ENCODE peak calls at places on chromosome 22, in five cellular contexts. One of them, this sample, is unnamed.

GRCh38 chr22:18994780-18995711 is 59.0 kb upstream of the PRODH start:
- DNase-seq in Peyer's patch: no peak
- DNase-seq in tibial nerve: no peak
- DNase-seq in neuronal stem cell: peak
- DNase-seq in cardiac muscle cell: peak
- DNase-seq in this sample: no peak

GRCh38 chr22:41657709-41658108 is 31.0 kb downstream of the SNU13 start:
- DNase-seq in Peyer's patch: no peak
- DNase-seq in tibial nerve: no peak
- DNase-seq in neuronal stem cell: no peak
- DNase-seq in cardiac muscle cell: no peak
- DNase-seq in this sample: no peak

GRCh38 chr22:40567106-40567505 is 69.4 kb downstream of the MRTFA start:
- DNase-seq in Peyer's patch: no peak
- DNase-seq in tibial nerve: no peak
- DNase-seq in neuronal stem cell: no peak
- DNase-seq in cardiac muscle cell: no peak
- DNase-seq in this sample: no peak

GRCh38 chr22:41772645-41773044 is 27.8 kb upstream of the CCDC134 start:
- DNase-seq in Peyer's patch: no peak
- DNase-seq in tibial nerve: no peak
- DNase-seq in neuronal stem cell: no peak
- DNase-seq in cardiac muscle cell: no peak
- DNase-seq in this sample: no peak

GRCh38 chr22:43923191-43923590 is 414 bp upstream of the PNPLA3 start:
- DNase-seq in Peyer's patch: no peak
- DNase-seq in tibial nerve: no peak
- DNase-seq in neuronal stem cell: no peak
- DNase-seq in cardiac muscle cell: no peak
- DNase-seq in this sample: no peak

GRCh38 chr22:19775496-19776325 is 15.1 kb downstream of the TBX1 start:
- DNase-seq in Peyer's patch: no peak
- DNase-seq in tibial nerve: no peak
- DNase-seq in neuronal stem cell: no peak
- DNase-seq in cardiac muscle cell: no peak
- DNase-seq in this sample: no peak

GRCh38 chr22:40285508-40285907 is 60.8 kb upstream of the ADSL start:
- DNase-seq in Peyer's patch: no peak
- DNase-seq in tibial nerve: no peak
- DNase-seq in neuronal stem cell: no peak
- DNase-seq in cardiac muscle cell: no peak
- DNase-seq in this sample: no peak

GRCh38 chr22:49838771-49839717 is 11.4 kb upstream of the BRD1 start:
- DNase-seq in Peyer's patch: peak
- DNase-seq in tibial nerve: no peak
- DNase-seq in neuronal stem cell: no peak
- DNase-seq in cardiac muscle cell: no peak
- DNase-seq in this sample: no peak

GRCh38 chr22:36454916-36455570 is 26.4 kb downstream of the TXN2 start:
- DNase-seq in Peyer's patch: peak
- DNase-seq in tibial nerve: peak
- DNase-seq in neuronal stem cell: peak
- DNase-seq in cardiac muscle cell: peak
- DNase-seq in this sample: peak

GRCh38 chr22:19641254-19641982 is 72.9 kb upstream of the SEPTIN5 start:
- DNase-seq in Peyer's patch: peak
- DNase-seq in tibial nerve: no peak
- DNase-seq in neuronal stem cell: peak
- DNase-seq in cardiac muscle cell: peak
- DNase-seq in this sample: no peak

GRCh38 chr22:22463855-22464540 is 44.5 kb downstream of the ZNF280B start:
- DNase-seq in Peyer's patch: peak
- DNase-seq in tibial nerve: peak
- DNase-seq in neuronal stem cell: peak
- DNase-seq in cardiac muscle cell: peak
- DNase-seq in this sample: no peak

GRCh38 chr22:46813816-46814597 is 51.6 kb downstream of the TBC1D22A start:
- DNase-seq in Peyer's patch: no peak
- DNase-seq in tibial nerve: no peak
- DNase-seq in neuronal stem cell: no peak
- DNase-seq in cardiac muscle cell: no peak
- DNase-seq in this sample: no peak

GRCh38 chr22:19579880-19580279 is 55.7 kb upstream of the CLDN5 start:
- DNase-seq in Peyer's patch: peak
- DNase-seq in tibial nerve: no peak
- DNase-seq in neuronal stem cell: no peak
- DNase-seq in cardiac muscle cell: no peak
- DNase-seq in this sample: no peak

GRCh38 chr22:17980638-17981051 is 43.7 kb downstream of the MICAL3 start:
- DNase-seq in Peyer's patch: peak
- DNase-seq in tibial nerve: no peak
- DNase-seq in neuronal stem cell: no peak
- DNase-seq in cardiac muscle cell: peak
- DNase-seq in this sample: no peak

GRCh38 chr22:50201191-50202129 is 649 bp downstream of the SELENOO start:
- DNase-seq in Peyer's patch: no peak
- DNase-seq in tibial nerve: no peak
- DNase-seq in neuronal stem cell: no peak
- DNase-seq in cardiac muscle cell: peak
- DNase-seq in this sample: no peak

GRCh38 chr22:17998913-17999312 is 25.4 kb downstream of the MICAL3 start:
- DNase-seq in Peyer's patch: no peak
- DNase-seq in tibial nerve: no peak
- DNase-seq in neuronal stem cell: no peak
- DNase-seq in cardiac muscle cell: no peak
- DNase-seq in this sample: no peak

GRCh38 chr22:45091254-45091854 is 72.4 kb upstream of the NUP50 start:
- DNase-seq in Peyer's patch: no peak
- DNase-seq in tibial nerve: no peak
- DNase-seq in neuronal stem cell: no peak
- DNase-seq in cardiac muscle cell: no peak
- DNase-seq in this sample: no peak

GRCh38 chr22:45094081-45094720 is 69.5 kb upstream of the NUP50 start:
- DNase-seq in Peyer's patch: no peak
- DNase-seq in tibial nerve: no peak
- DNase-seq in neuronal stem cell: no peak
- DNase-seq in cardiac muscle cell: no peak
- DNase-seq in this sample: no peak

GRCh38 chr22:45087802-45088201 is 75.9 kb upstream of the NUP50 start:
- DNase-seq in Peyer's patch: no peak
- DNase-seq in tibial nerve: no peak
- DNase-seq in neuronal stem cell: no peak
- DNase-seq in cardiac muscle cell: no peak
- DNase-seq in this sample: no peak

GRCh38 chr22:45092644-45093043 is 71.1 kb upstream of the NUP50 start:
- DNase-seq in Peyer's patch: no peak
- DNase-seq in tibial nerve: no peak
- DNase-seq in neuronal stem cell: no peak
- DNase-seq in cardiac muscle cell: no peak
- DNase-seq in this sample: no peak

GRCh38 chr22:45090364-45090960 is 73.3 kb upstream of the NUP50 start:
- DNase-seq in Peyer's patch: no peak
- DNase-seq in tibial nerve: no peak
- DNase-seq in neuronal stem cell: peak
- DNase-seq in cardiac muscle cell: peak
- DNase-seq in this sample: no peak
- H3K27ac ChIP-seq in Peyer's patch: no peak
- H3K27ac ChIP-seq in tibial nerve: no peak
- H3K27ac ChIP-seq in neuronal stem cell: no peak
- H3K27ac ChIP-seq in cardiac muscle cell: no peak
- H3K27ac ChIP-seq in this sample: no peak

GRCh38 chr22:25134028-25134427 is 65.6 kb upstream of the CRYBB3 start:
- DNase-seq in Peyer's patch: peak
- DNase-seq in tibial nerve: no peak
- DNase-seq in neuronal stem cell: no peak
- DNase-seq in cardiac muscle cell: no peak
- DNase-seq in this sample: no peak

GRCh38 chr22:25134451-25134850 is 65.2 kb upstream of the CRYBB3 start:
- DNase-seq in Peyer's patch: no peak
- DNase-seq in tibial nerve: no peak
- DNase-seq in neuronal stem cell: no peak
- DNase-seq in cardiac muscle cell: no peak
- DNase-seq in this sample: no peak

GRCh38 chr22:25139062-25139461 is 60.6 kb upstream of the CRYBB3 start:
- DNase-seq in Peyer's patch: no peak
- DNase-seq in tibial nerve: no peak
- DNase-seq in neuronal stem cell: no peak
- DNase-seq in cardiac muscle cell: no peak
- DNase-seq in this sample: no peak

GRCh38 chr22:25136953-25137576 is 62.6 kb upstream of the CRYBB3 start:
- DNase-seq in Peyer's patch: no peak
- DNase-seq in tibial nerve: no peak
- DNase-seq in neuronal stem cell: no peak
- DNase-seq in cardiac muscle cell: no peak
- DNase-seq in this sample: no peak

DNA sequence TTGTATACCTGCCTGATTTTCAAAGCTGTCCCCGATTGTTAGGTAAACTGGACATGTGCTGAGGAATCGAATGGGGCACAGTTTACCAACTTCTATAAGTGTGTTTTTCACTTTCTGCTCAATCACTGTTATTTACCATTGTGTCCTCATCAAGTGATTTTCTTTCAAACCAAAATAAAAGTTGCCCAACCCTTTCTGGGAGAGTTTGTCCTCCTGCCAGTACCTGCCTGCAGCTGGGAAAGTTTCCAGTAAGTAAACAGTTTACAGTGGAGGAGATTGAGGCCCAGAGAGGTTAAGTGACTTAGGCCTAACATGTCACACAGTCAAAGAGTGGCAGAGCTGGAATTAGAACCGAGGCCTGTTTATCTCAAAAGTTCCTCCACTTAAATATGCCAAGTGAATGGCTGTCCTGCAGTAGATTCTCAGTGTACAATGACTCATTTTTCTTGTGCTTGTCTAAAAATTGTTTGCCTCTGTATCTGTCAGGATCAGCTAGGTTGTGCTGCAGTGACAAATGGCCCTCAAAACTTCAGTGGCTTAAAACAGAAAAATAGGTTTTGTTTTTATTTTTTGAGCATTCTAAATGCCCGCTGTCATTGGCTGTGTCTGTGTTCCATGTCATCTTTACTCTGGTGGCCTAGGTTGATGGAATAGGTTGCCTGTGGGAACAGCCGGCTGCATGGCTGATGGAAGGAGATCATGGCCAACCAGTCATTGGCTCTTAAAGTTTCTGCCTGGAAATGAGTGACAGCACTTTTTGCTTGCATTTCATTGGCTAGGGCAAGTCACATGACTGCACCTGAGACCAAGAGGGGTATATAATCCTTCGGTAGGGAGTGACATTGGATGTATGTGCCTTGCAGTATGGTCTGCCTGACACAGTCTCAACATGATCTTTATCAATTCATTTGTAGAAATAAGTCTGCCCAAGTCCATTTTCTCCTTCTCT is 61.8 kb upstream of the CRYBB3 start:
- DNase-seq in Peyer's patch: no peak
- DNase-seq in tibial nerve: no peak
- DNase-seq in neuronal stem cell: no peak
- DNase-seq in cardiac muscle cell: no peak
- DNase-seq in this sample: no peak
- H3K27ac ChIP-seq in Peyer's patch: no peak
- H3K27ac ChIP-seq in tibial nerve: no peak
- H3K27ac ChIP-seq in neuronal stem cell: no peak
- H3K27ac ChIP-seq in cardiac muscle cell: no peak
- H3K27ac ChIP-seq in this sample: no peak

DNA sequence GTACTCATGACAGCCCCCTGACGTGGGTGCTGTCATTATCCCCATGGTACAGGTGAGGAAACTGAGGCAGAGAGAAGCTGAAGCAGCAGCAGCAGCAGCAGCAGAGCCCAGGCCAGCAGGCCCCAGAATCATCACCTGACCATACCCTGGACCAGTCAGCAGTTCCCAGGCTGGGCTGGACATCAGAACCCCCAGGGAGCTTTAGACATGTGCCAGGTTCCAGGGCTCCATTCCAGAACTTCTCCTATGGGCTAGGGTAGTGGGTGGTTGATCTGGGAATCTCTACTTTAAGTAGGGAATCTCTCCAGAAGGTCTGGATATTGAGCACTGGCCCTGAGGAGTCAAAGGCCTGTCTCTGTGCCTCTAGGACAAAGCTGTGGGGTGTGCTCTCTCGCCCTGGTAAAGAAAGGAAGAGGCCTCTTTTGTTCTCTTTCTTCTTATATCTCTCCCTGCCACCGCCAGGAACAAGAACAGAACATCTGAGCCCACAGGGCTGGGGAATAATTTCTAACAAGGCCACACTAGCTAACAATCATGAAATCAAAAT is 26.6 kb downstream of the MAFF start:
- DNase-seq in Peyer's patch: no peak
- DNase-seq in tibial nerve: no peak
- DNase-seq in neuronal stem cell: no peak
- DNase-seq in cardiac muscle cell: no peak
- DNase-seq in this sample: no peak
- H3K27ac ChIP-seq in Peyer's patch: peak
- H3K27ac ChIP-seq in tibial nerve: peak
- H3K27ac ChIP-seq in neuronal stem cell: peak
- H3K27ac ChIP-seq in cardiac muscle cell: no peak
- H3K27ac ChIP-seq in this sample: peak

GRCh38 chr22:42906605-42907338 is 49.7 kb upstream of the ARFGAP3 start:
- DNase-seq in Peyer's patch: no peak
- DNase-seq in tibial nerve: peak
- DNase-seq in neuronal stem cell: no peak
- DNase-seq in cardiac muscle cell: peak
- DNase-seq in this sample: no peak

GRCh38 chr22:42908082-42908746 is 51.1 kb upstream of the ARFGAP3 start:
- DNase-seq in Peyer's patch: no peak
- DNase-seq in tibial nerve: no peak
- DNase-seq in neuronal stem cell: no peak
- DNase-seq in cardiac muscle cell: peak
- DNase-seq in this sample: no peak

GRCh38 chr22:42909363-42910058 is 52.4 kb upstream of the ARFGAP3 start:
- DNase-seq in Peyer's patch: no peak
- DNase-seq in tibial nerve: no peak
- DNase-seq in neuronal stem cell: no peak
- DNase-seq in cardiac muscle cell: no peak
- DNase-seq in this sample: no peak

GRCh38 chr22:42905702-42906183 is 48.7 kb upstream of the ARFGAP3 start:
- DNase-seq in Peyer's patch: no peak
- DNase-seq in tibial nerve: no peak
- DNase-seq in neuronal stem cell: no peak
- DNase-seq in cardiac muscle cell: no peak
- DNase-seq in this sample: no peak

DNA sequence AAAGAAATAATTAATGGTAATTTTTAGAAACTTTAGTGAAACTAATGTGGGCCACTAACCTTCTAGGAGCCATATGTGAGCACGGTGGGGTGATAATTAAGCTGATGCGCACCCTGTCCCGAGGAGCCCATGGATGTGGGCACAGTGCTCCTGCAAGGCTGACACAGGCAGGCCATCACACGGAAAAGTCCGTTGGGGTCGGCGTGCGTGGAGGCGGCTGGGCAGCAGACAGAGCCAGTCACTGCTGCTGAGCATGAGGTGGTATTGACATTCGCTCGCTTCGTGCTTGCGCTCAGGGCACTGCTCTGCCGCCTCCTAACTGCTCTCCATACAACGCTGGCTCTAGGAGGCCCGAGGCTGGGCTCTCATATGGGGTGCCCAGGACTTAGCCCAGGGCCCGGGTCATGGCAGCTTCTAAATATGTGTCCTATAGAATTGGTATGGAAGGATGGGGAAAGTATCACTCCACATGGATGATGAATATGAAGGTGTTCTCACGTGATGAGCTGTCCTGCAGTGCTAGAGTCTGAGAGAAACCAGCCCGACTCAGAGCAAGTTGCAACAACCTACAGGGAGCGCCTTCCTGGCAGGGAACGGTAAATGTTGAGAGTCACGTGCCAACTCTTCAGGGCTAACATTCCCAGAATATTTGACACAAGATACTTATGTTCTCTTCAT is 50.5 kb upstream of the ARFGAP3 start:
- DNase-seq in Peyer's patch: no peak
- DNase-seq in tibial nerve: no peak
- DNase-seq in neuronal stem cell: no peak
- DNase-seq in cardiac muscle cell: no peak
- DNase-seq in this sample: no peak
- H3K27ac ChIP-seq in Peyer's patch: peak
- H3K27ac ChIP-seq in tibial nerve: peak
- H3K27ac ChIP-seq in neuronal stem cell: no peak
- H3K27ac ChIP-seq in cardiac muscle cell: peak
- H3K27ac ChIP-seq in this sample: peak